ENCODE peak calls at places on chromosomes 2 and 18, in six cellular contexts. I is activated T-helper 1 cell treated with Interleukin-2 at 50 U/mL for 16 hours, Z is NCI-H1092 treated with DMSO at 0.1 percent for 48 hours, E is hippocampal formation, G is GM12892, A is NCI-H226. N is an unnamed sample.

GRCh38 chr18:41818381-41819355 is 136.4 kb upstream of the PIK3C3 start:
- DNase-seq in Z (no peak), E (no peak), A (no peak), G (no peak), I (no peak), N (no peak)

GRCh38 chr2:109422071-109422757 is 191.6 kb downstream of the SEPTIN10 start:
- DNase-seq in I (no peak), G (no peak), A (no peak), E (no peak), Z (no peak), N (no peak)

GRCh38 chr2:231769170-231770136 is 11.6 kb downstream of the PDE6D start:
- DNase-seq in A (no peak), Z (no peak), I (no peak), G (no peak), E (no peak), N (no peak)

GRCh38 chr2:159224061-159224813 is 62.3 kb downstream of the WDSUB1 start:
- DNase-seq in G (no peak), I (no peak), Z (no peak), E (no peak), A (no peak), N (no peak)

GRCh38 chr2:240717181-240717641 is 25.5 kb downstream of the AQP12A start:
- DNase-seq in G (no peak), A (no peak), I (no peak), E (no peak), Z (no peak), N (no peak)

GRCh38 chr2:220664272-220665107 is 907.6 kb downstream of the EPHA4 start:
- DNase-seq in E (no peak), G (no peak), Z (no peak), A (no peak), I (no peak), N (no peak)

GRCh38 chr2:153551698-153552097 is 73.1 kb upstream of the RPRM start:
- DNase-seq in Z (no peak), A (no peak), G (no peak), E (no peak), I (no peak), N (no peak)

GRCh38 chr2:226963528-226963927 is 127.7 kb downstream of the RHBDD1 start:
- DNase-seq in Z (no peak), G (no peak), A (peak), I (no peak), E (no peak), N (peak)

N was measured in foreskin keratinocyte.